ENCODE peak calls at places on chromosomes 6 and 20, in seven cellular contexts. One of them, this sample, is unnamed.

GRCh38 chr20:63972312-63973159 is 2.8 kb upstream of the ZNF512B start:
- DNase-seq in trophoblast cell: peak; percentile 67
- DNase-seq in neuronal stem cell: no peak
- DNase-seq in mesendoderm: no peak
- DNase-seq in H1: no peak
- DNase-seq in H9: peak; percentile 27
- DNase-seq in IMR-90: no peak
- DNase-seq in this sample: no peak

GRCh38 chr20:53972179-53972578 is 98.2 kb downstream of the BCAS1 start:
- DNase-seq in trophoblast cell: no peak
- DNase-seq in mesendoderm: peak; percentile 42
- DNase-seq in IMR-90: no peak
- DNase-seq in neuronal stem cell: no peak
- DNase-seq in H1: no peak
- DNase-seq in H9: no peak
- DNase-seq in this sample: no peak

GRCh38 chr20:3390759-3391500 is 16.5 kb downstream of the DNAAF9 start:
- DNase-seq in neuronal stem cell: no peak
- DNase-seq in H9: no peak
- DNase-seq in trophoblast cell: no peak
- DNase-seq in H1: no peak
- DNase-seq in IMR-90: no peak
- DNase-seq in mesendoderm: no peak
- DNase-seq in this sample: no peak

GRCh38 chr6:109172096-109172495 is 76.8 kb downstream of the CEP57L1 start:
- DNase-seq in H9: no peak
- DNase-seq in neuronal stem cell: no peak
- DNase-seq in IMR-90: no peak
- DNase-seq in H1: no peak
- DNase-seq in mesendoderm: no peak
- DNase-seq in trophoblast cell: peak; percentile 91
- DNase-seq in this sample: no peak

GRCh38 chr6:137496909-137497721 is 2.9 kb upstream of the OLIG3 start:
- DNase-seq in IMR-90: no peak
- DNase-seq in mesendoderm: no peak
- DNase-seq in H9: no peak
- DNase-seq in H1: no peak
- DNase-seq in trophoblast cell: no peak
- DNase-seq in neuronal stem cell: peak; percentile 33
- DNase-seq in this sample: no peak

GRCh38 chr6:107704377-107705013 is 119.6 kb downstream of the SCML4 start:
- DNase-seq in H1: no peak
- DNase-seq in trophoblast cell: peak; percentile 67
- DNase-seq in mesendoderm: peak; percentile 46
- DNase-seq in IMR-90: peak; percentile 68
- DNase-seq in H9: no peak
- DNase-seq in neuronal stem cell: peak; percentile 54
- DNase-seq in this sample: peak; percentile 50

GRCh38 chr6:167995731-167996151 is 1.7 kb upstream of the KIF25 start:
- DNase-seq in H1: no peak
- DNase-seq in mesendoderm: no peak
- DNase-seq in H9: no peak
- DNase-seq in IMR-90: no peak
- DNase-seq in neuronal stem cell: no peak
- DNase-seq in trophoblast cell: no peak
- DNase-seq in this sample: no peak

GRCh38 chr6:15510121-15510520 is 152.7 kb downstream of the DTNBP1 start:
- DNase-seq in IMR-90: no peak
- DNase-seq in trophoblast cell: no peak
- DNase-seq in H1: no peak
- DNase-seq in H9: no peak
- DNase-seq in neuronal stem cell: no peak
- DNase-seq in mesendoderm: no peak
- DNase-seq in this sample: no peak

GRCh38 chr6:107943626-107944439 is 14.2 kb downstream of the SEC63 start:
- DNase-seq in IMR-90: no peak
- DNase-seq in mesendoderm: no peak
- DNase-seq in neuronal stem cell: no peak
- DNase-seq in H1: no peak
- DNase-seq in trophoblast cell: no peak
- DNase-seq in H9: no peak
- DNase-seq in this sample: no peak

GRCh38 chr6:170174771-170175643 is 115.9 kb downstream of the DLL1 start:
- DNase-seq in mesendoderm: no peak
- DNase-seq in H9: peak; percentile 24
- DNase-seq in IMR-90: no peak
- DNase-seq in trophoblast cell: no peak
- DNase-seq in neuronal stem cell: no peak
- DNase-seq in H1: no peak
- DNase-seq in this sample: no peak

GRCh38 chr6:168022488-168023321 is 25.2 kb downstream of the KIF25 start:
- DNase-seq in neuronal stem cell: no peak
- DNase-seq in trophoblast cell: no peak
- DNase-seq in H1: no peak
- DNase-seq in IMR-90: no peak
- DNase-seq in H9: no peak
- DNase-seq in mesendoderm: no peak
- DNase-seq in this sample: no peak

GRCh38 chr20:8414611-8415274 is 282.7 kb downstream of the PLCB1 start:
- DNase-seq in neuronal stem cell: no peak
- DNase-seq in H9: no peak
- DNase-seq in trophoblast cell: no peak
- DNase-seq in H1: no peak
- DNase-seq in mesendoderm: no peak
- DNase-seq in IMR-90: peak; percentile 78
- DNase-seq in this sample: peak; percentile 65

GRCh38 chr20:18284805-18285533 is 3.4 kb upstream of the ZNF133 start:
- DNase-seq in trophoblast cell: no peak
- DNase-seq in neuronal stem cell: no peak
- DNase-seq in IMR-90: peak; percentile 4
- DNase-seq in H9: no peak
- DNase-seq in mesendoderm: no peak
- DNase-seq in H1: no peak
- DNase-seq in this sample: peak; percentile 31

GRCh38 chr20:19758888-19759331 is 852 bp downstream of the RIN2 start:
- DNase-seq in H1: no peak
- DNase-seq in mesendoderm: peak; percentile 64
- DNase-seq in H9: peak; percentile 76
- DNase-seq in neuronal stem cell: peak; percentile 52
- DNase-seq in trophoblast cell: peak; percentile 54
- DNase-seq in IMR-90: no peak
- DNase-seq in this sample: peak; percentile 71

GRCh38 chr6:135183532-135184440 is 2.7 kb downstream of the MYB start:
- DNase-seq in trophoblast cell: peak; percentile 84
- DNase-seq in IMR-90: peak; percentile 28
- DNase-seq in neuronal stem cell: peak; percentile 23
- DNase-seq in mesendoderm: peak; percentile 89
- DNase-seq in H1: no peak
- DNase-seq in H9: peak; percentile 85
- DNase-seq in this sample: peak; percentile 47

GRCh38 chr6:12331951-12332749 is 42.0 kb downstream of the EDN1 start:
- DNase-seq in IMR-90: peak; percentile 58
- DNase-seq in trophoblast cell: peak; percentile 94
- DNase-seq in neuronal stem cell: no peak
- DNase-seq in mesendoderm: peak; percentile 79
- DNase-seq in H9: no peak
- DNase-seq in H1: no peak
- DNase-seq in this sample: peak; percentile 56

GRCh38 chr6:44127186-44128019 is at the start of the genes MRPL14 and TMEM63B:
- DNase-seq in mesendoderm: peak; percentile 88
- DNase-seq in H1: peak; percentile 59
- DNase-seq in IMR-90: peak; percentile 88
- DNase-seq in H9: peak; percentile 82
- DNase-seq in trophoblast cell: peak; percentile 95
- DNase-seq in neuronal stem cell: peak; percentile 90
- DNase-seq in this sample: peak; percentile 90

GRCh38 chr6:100175814-100176275 is 181.8 kb upstream of the MCHR2 start:
- DNase-seq in H9: no peak
- DNase-seq in H1: no peak
- DNase-seq in mesendoderm: no peak
- DNase-seq in neuronal stem cell: no peak
- DNase-seq in IMR-90: peak; percentile 95
- DNase-seq in trophoblast cell: peak; percentile 11
- DNase-seq in this sample: peak; percentile 59

GRCh38 chr6:44696099-44696498 is 308.6 kb downstream of the CDC5L start:
- DNase-seq in neuronal stem cell: no peak
- DNase-seq in H9: peak; percentile 16
- DNase-seq in H1: no peak
- DNase-seq in mesendoderm: no peak
- DNase-seq in trophoblast cell: no peak
- DNase-seq in IMR-90: peak; percentile 6
- DNase-seq in this sample: no peak

GRCh38 chr6:41531591-41532582 is 14.3 kb upstream of the FOXP4 start:
- DNase-seq in neuronal stem cell: no peak
- DNase-seq in trophoblast cell: peak; percentile 6
- DNase-seq in H1: no peak
- DNase-seq in IMR-90: peak; percentile 67
- DNase-seq in mesendoderm: no peak
- DNase-seq in H9: no peak
- DNase-seq in this sample: peak; percentile 78

DNA sequence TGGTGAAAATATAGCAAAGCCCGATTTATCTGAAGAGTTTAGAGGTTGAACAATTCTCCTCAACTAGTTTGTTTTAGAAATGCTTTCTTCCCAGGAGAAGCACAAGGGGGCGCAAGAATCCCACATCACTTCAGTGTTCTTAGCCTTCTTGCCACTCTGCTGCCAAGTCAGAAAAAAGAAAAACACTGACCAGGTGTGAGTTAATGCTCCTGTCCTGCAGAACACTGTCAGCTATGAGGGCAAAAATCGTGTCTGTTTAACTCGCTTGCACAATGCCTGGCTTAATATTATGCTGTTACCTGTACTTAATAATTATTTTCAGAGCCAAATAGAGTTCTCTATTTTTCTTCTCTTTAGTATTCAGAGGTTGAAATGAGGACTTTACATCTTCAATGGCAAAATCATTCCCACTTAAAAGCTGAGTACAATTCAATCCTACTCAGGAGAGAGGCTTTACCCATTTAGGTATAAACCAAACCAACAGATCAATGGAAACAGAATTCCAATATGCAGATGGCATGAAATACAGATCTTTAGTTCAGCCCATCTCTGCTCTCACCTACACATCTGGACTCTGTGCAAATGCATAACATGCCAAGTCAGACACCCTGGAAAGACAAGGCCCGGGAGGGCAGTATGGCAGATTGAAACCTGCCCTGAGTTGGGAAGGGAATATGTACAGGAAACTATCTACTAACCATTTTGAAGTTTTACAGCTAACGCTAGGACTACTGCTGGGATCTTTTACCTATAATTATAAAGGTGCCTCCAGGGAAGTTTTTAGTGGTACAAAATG is 71.4 kb upstream of the TULP1 start:
- DNase-seq in H9: peak; percentile 56
- DNase-seq in IMR-90: peak; percentile 77
- DNase-seq in trophoblast cell: peak; percentile 82
- DNase-seq in mesendoderm: peak; percentile 76
- DNase-seq in H1: peak; percentile 23
- DNase-seq in neuronal stem cell: peak; percentile 66
- DNase-seq in this sample: peak; percentile 75
- H2AK5ac ChIP-seq in H9: no peak overlapping the region
- H2AK5ac ChIP-seq in IMR-90: no peak overlapping the region
- H2AK5ac ChIP-seq in trophoblast cell: no peak overlapping the region
- H2AK5ac ChIP-seq in mesendoderm: no peak overlapping the region
- H2AK5ac ChIP-seq in H1: no peak overlapping the region
- H2AK5ac ChIP-seq in neuronal stem cell: no peak overlapping the region
- H2AK5ac ChIP-seq in this sample: no peak overlapping the region

GRCh38 chr6:70860044-70860443 is 96.8 kb downstream of the B3GAT2 start:
- DNase-seq in H9: no peak
- DNase-seq in trophoblast cell: no peak
- DNase-seq in mesendoderm: no peak
- DNase-seq in H1: no peak
- DNase-seq in IMR-90: peak; percentile 44
- DNase-seq in neuronal stem cell: no peak
- DNase-seq in this sample: no peak

GRCh38 chr6:70860920-70861319 is 95.9 kb downstream of the B3GAT2 start:
- DNase-seq in H1: no peak
- DNase-seq in trophoblast cell: no peak
- DNase-seq in mesendoderm: no peak
- DNase-seq in IMR-90: no peak
- DNase-seq in neuronal stem cell: no peak
- DNase-seq in H9: no peak
- DNase-seq in this sample: no peak

GRCh38 chr6:70863343-70863742 is 93.5 kb downstream of the B3GAT2 start:
- DNase-seq in neuronal stem cell: no peak
- DNase-seq in mesendoderm: no peak
- DNase-seq in H9: no peak
- DNase-seq in IMR-90: no peak
- DNase-seq in H1: no peak
- DNase-seq in trophoblast cell: no peak
- DNase-seq in this sample: no peak

DNA sequence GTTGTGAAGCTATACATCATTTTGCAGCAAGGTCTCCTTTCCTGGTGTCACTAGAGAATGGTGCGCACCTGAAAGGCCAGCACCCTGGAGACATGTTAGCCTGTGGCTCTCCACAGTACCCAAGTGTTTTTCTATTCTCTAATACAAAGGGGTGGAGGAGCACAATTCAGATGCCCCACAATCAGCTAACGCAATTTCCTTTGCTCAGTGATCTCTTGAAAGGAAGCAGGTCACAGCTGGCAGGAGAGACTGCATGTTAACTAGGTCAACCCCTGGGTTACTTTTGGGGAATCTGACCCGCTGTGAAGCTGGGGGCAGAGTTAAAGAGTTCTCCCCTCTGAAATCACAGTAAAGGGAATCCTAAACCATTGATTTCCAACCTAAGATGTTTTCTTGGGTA is 92.5 kb downstream of the B3GAT2 start:
- DNase-seq in H9: no peak
- DNase-seq in trophoblast cell: no peak
- DNase-seq in mesendoderm: peak; percentile 19
- DNase-seq in H1: no peak
- DNase-seq in IMR-90: no peak
- DNase-seq in neuronal stem cell: peak; percentile 23
- DNase-seq in this sample: no peak
- H2AK5ac ChIP-seq in H9: no peak overlapping the region
- H2AK5ac ChIP-seq in trophoblast cell: no peak overlapping the region
- H2AK5ac ChIP-seq in mesendoderm: no peak overlapping the region
- H2AK5ac ChIP-seq in H1: no peak overlapping the region
- H2AK5ac ChIP-seq in IMR-90: no peak overlapping the region
- H2AK5ac ChIP-seq in neuronal stem cell: no peak overlapping the region
- H2AK5ac ChIP-seq in this sample: no peak overlapping the region

GRCh38 chr6:119044263-119044662 is 34.2 kb downstream of the FAM184A start:
- DNase-seq in trophoblast cell: no peak
- DNase-seq in H1: no peak
- DNase-seq in neuronal stem cell: no peak
- DNase-seq in IMR-90: no peak
- DNase-seq in H9: no peak
- DNase-seq in mesendoderm: peak; percentile 31
- DNase-seq in this sample: no peak
- H2AK5ac ChIP-seq in trophoblast cell: no peak overlapping the region
- H2AK5ac ChIP-seq in H1: no peak overlapping the region
- H2AK5ac ChIP-seq in neuronal stem cell: no peak overlapping the region
- H2AK5ac ChIP-seq in IMR-90: no peak overlapping the region
- H2AK5ac ChIP-seq in H9: no peak overlapping the region
- H2AK5ac ChIP-seq in mesendoderm: no peak overlapping the region
- H2AK5ac ChIP-seq in this sample: no peak overlapping the region

DNA sequence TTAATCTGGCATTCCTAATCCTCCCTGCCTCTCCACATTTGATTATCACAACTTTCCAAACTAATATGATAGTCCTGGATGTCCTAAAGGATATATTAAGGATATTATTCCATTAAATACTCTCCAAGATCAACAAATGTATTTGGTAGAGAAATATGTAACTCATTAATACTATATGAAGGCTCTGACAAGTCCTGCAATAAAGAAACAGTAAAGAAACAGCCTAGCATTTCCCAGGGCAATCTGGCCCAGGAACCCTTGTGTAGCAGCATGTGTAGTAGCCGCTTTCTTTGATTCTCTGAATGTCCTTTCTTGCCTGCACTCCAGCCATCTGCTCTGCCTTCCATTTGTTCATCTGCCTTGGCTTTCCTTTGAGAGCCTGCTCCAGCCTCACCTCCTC is 23.7 kb downstream of the TRAM2 start:
- DNase-seq in neuronal stem cell: no peak
- DNase-seq in IMR-90: no peak
- DNase-seq in mesendoderm: no peak
- DNase-seq in H9: no peak
- DNase-seq in trophoblast cell: no peak
- DNase-seq in H1: no peak
- DNase-seq in this sample: no peak
- H2AK5ac ChIP-seq in neuronal stem cell: no peak overlapping the region
- H2AK5ac ChIP-seq in IMR-90: peak overlapping the region; percentile 97
- H2AK5ac ChIP-seq in mesendoderm: no peak overlapping the region
- H2AK5ac ChIP-seq in H9: no peak overlapping the region
- H2AK5ac ChIP-seq in trophoblast cell: no peak overlapping the region
- H2AK5ac ChIP-seq in H1: no peak overlapping the region
- H2AK5ac ChIP-seq in this sample: peak overlapping the region; percentile 69

This sample was measured in mesenchymal stem cell.